ENCODE peak calls at places on chromosome 3, in five cellular contexts. E is cardiac muscle cell, N is RWPE1, P is fibroblast of lung, X is WTC11. S is an unnamed sample.

GRCh38 chr3:62755285-62755684 is 119.9 kb downstream of the CADPS start:
- DNase-seq in E (no peak), N (peak), P (no peak), X (no peak), S (no peak)

GRCh38 chr3:133578548-133579191 is 5.2 kb downstream of the CDV3 start:
- DNase-seq in E (peak), N (peak), P (peak), X (no peak), S (no peak)

GRCh38 chr3:197501879-197502620 is 53.7 kb downstream of the BDH1 start:
- DNase-seq in E (peak), N (no peak), P (peak), X (peak), S (peak)

GRCh38 chr3:24296441-24297205 is 198.0 kb downstream of the THRB start:
- DNase-seq in E (no peak), N (no peak), P (peak), X (no peak), S (no peak)

GRCh38 chr3:175336406-175337133 is 477.4 kb downstream of the NAALADL2 start:
- DNase-seq in E (no peak), N (no peak), P (no peak), X (no peak), S (no peak)

GRCh38 chr3:184155644-184156521 is 706 bp downstream of the DVL3 start:
- DNase-seq in E (no peak), N (peak), P (peak), X (peak), S (peak)

GRCh38 chr3:183318846-183319770 is 66.1 kb downstream of the B3GNT5 start:
- DNase-seq in E (no peak), N (no peak), P (no peak), X (no peak), S (no peak)

GRCh38 chr3:43104786-43105185 is 1.1 kb downstream of the POMGNT2 start:
- DNase-seq in E (no peak), N (no peak), P (no peak), X (no peak), S (no peak)

GRCh38 chr3:115513411-115513800 is 109.9 kb upstream of the GAP43 start:
- DNase-seq in E (no peak), N (no peak), P (no peak), X (no peak), S (no peak)

GRCh38 chr3:182911782-182912111 is 68.6 kb downstream of the DCUN1D1 start:
- DNase-seq in E (no peak), N (peak), P (peak), X (no peak), S (no peak)

GRCh38 chr3:124492824-124493223 is 237.4 kb upstream of the UMPS start:
- DNase-seq in E (peak), N (peak), P (peak), X (peak), S (peak)

GRCh38 chr3:190646996-190647395 is 133.1 kb downstream of the IL1RAP start:
- DNase-seq in E (no peak), N (no peak), P (no peak), X (no peak), S (no peak)

GRCh38 chr3:47910777-47911440 is 105.3 kb downstream of the MAP4 start:
- DNase-seq in E (peak), N (peak), P (peak), X (no peak), S (no peak)

DNA sequence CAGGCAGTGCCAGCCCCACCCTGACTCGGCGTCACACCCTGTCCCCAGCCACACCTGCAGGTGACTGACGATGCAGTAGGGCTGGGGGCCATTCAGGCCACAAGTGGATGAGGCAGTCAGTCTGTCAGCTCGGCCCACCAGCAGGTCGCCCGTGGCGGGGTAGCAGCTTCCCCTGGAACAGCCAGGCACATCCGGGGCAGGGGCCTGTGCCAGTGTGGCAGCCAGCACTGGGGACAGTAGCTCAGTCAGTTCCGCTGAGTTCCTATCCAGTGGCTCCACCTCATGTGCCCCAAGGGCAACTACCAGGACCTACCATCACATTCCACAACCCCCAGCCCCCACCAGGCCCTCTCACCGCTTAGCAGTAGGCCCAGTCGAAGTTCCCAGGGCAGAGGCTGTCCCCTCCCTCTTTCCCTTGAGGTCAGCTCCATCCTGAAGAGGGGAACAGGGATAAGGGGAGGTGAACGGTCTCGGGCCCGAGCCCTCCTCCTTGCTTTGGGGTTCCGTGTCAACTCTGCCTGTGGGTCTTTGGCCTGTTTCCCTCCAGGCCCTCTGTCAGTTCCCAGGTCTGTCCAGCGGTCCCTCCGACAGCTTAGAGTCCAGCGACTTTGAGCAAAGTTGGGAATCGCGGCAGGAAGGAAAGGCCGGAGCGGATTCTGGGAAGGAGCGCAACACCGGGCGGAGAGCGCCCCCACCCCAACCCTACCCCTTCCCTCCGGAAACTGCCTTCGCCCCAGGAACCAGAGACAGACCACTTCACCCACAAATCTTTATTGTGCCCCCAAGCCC is at the start of gene LAMB2:
- DNase-seq in E (peak), N (no peak), P (peak), X (peak), S (no peak)
- TF ChIP-seq CTCF in E (peak), N (no peak), P (no peak), X (no peak), S (no peak)

GRCh38 chr3:126475411-126476114 is at the start of gene ZXDC:
- DNase-seq in E (peak), N (peak), P (peak), X (peak), S (peak)

GRCh38 chr3:126469479-126469878 is 6.2 kb downstream of the ZXDC start:
- DNase-seq in E (no peak), N (no peak), P (no peak), X (no peak), S (peak)

GRCh38 chr3:126473292-126474168 is 2.2 kb downstream of the ZXDC start:
- DNase-seq in E (no peak), N (no peak), P (no peak), X (no peak), S (no peak)

GRCh38 chr3:126474498-126475410 is 937 bp downstream of the ZXDC start:
- DNase-seq in E (peak), N (no peak), P (peak), X (peak), S (peak)

GRCh38 chr3:126472277-126473006 is 3.2 kb downstream of the ZXDC start:
- DNase-seq in E (peak), N (peak), P (peak), X (no peak), S (no peak)
- TF ChIP-seq CTCF in E (peak), N (peak), P (no peak), X (no peak), S (no peak)

DNA sequence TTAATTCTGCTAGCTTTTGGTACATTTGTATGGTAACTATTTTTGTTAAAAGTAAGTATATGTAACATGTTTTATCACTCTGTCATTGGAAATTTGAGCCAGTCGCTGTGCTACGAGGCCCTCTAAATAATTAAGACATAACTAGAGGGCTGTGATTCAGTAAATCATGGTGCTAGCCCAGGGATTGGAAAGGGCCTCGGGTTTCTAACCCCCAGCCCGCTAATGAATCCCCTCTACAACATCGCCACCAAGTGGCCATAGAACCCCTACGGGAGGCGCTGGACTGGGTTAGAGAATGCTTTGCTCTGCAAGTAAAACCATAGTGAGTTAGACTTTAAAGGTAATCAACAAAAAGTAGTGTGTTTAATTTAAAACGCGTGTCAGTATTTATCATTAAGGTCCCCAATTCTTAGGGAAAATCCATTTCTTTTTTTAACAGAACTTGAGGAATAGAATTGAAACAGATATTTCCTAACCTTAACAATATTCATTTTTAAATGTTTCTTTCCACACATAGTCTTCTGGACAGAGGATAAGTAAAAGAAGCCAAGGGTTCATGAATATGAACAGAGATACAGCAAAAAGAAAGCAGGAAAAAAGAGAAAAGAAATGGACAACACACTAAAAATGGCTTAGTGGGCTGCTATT is 744.7 kb downstream of the EPHA3 start:
- DNase-seq in E (peak), N (peak), P (peak), X (peak), S (no peak)
- TF ChIP-seq CTCF in E (peak), N (peak), P (peak), X (peak), S (no peak)

DNA sequence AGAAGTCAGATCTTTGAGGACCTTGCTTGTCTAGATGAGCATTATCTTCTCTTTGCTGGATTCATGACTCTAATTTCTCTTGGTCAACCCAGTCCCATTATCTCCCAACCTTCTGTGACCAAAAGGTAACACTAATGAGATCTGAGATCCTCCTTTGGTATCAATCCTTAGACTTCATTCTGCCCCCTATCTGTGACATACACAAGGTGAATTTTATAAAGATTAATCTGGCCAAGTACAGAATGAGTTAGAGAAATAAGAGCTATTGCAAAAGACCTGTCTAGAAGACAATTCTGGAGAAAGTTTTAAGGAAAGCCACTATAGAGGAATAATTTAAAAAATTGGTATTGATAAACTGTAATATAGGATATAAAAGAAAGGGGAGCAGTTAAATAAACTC is 113.8 kb upstream of the KCNMB2 start:
- DNase-seq in E (no peak), N (no peak), P (no peak), X (no peak), S (no peak)
- TF ChIP-seq CTCF in E (no peak), N (no peak), P (no peak), X (no peak), S (no peak)

GRCh38 chr3:851098-851790 is 241.6 kb upstream of the CNTN6 start:
- DNase-seq in E (no peak), N (no peak), P (no peak), X (no peak), S (peak)
- TF ChIP-seq CTCF in E (no peak), N (no peak), P (no peak), X (no peak), S (no peak)